ENCODE peak calls at places on chromosomes 11 and 22, in ten cellular contexts. One of them, this sample, is unnamed.

GRCh38 chr22:16917144-16918003 is 90.6 kb downstream of the GAB4 start:
- DNase-seq in breast epithelium: peak; percentile 60
- DNase-seq in fibroblast of mammary gland: peak; percentile 59
- DNase-seq in fibroblast of villous mesenchyme: peak; percentile 15
- DNase-seq in fibroblast of lung: peak; percentile 4
- DNase-seq in endothelial cell of umbilical vein: peak; percentile 70
- DNase-seq in Peyer's patch: peak; percentile 55
- DNase-seq in retinal pigment epithelial cell: no peak
- DNase-seq in aorta: peak; percentile 80
- DNase-seq in mesendoderm: peak; percentile 80
- DNase-seq in this sample: peak; percentile 8

GRCh38 chr11:35031869-35032268 is 107.1 kb upstream of the CD44 start:
- DNase-seq in breast epithelium: no peak
- DNase-seq in fibroblast of mammary gland: peak; percentile 65
- DNase-seq in fibroblast of villous mesenchyme: peak; percentile 65
- DNase-seq in fibroblast of lung: no peak
- DNase-seq in endothelial cell of umbilical vein: peak; percentile 20
- DNase-seq in Peyer's patch: no peak
- DNase-seq in retinal pigment epithelial cell: no peak
- DNase-seq in aorta: no peak
- DNase-seq in mesendoderm: peak; percentile 63
- DNase-seq in this sample: no peak

GRCh38 chr22:19519041-19519926 is 4.9 kb downstream of the CLDN5 start:
- DNase-seq in breast epithelium: no peak
- DNase-seq in fibroblast of mammary gland: no peak
- DNase-seq in fibroblast of villous mesenchyme: no peak
- DNase-seq in fibroblast of lung: no peak
- DNase-seq in endothelial cell of umbilical vein: no peak
- DNase-seq in Peyer's patch: peak; percentile 9
- DNase-seq in retinal pigment epithelial cell: no peak
- DNase-seq in aorta: peak; percentile 65
- DNase-seq in mesendoderm: no peak
- DNase-seq in this sample: no peak

GRCh38 chr11:133541331-133542095 is 9.2 kb upstream of the OPCML start:
- DNase-seq in breast epithelium: no peak
- DNase-seq in fibroblast of mammary gland: no peak
- DNase-seq in fibroblast of villous mesenchyme: no peak
- DNase-seq in fibroblast of lung: no peak
- DNase-seq in endothelial cell of umbilical vein: no peak
- DNase-seq in Peyer's patch: no peak
- DNase-seq in retinal pigment epithelial cell: no peak
- DNase-seq in aorta: no peak
- DNase-seq in mesendoderm: peak; percentile 92
- DNase-seq in this sample: no peak

GRCh38 chr11:10926801-10927200 is 68.9 kb upstream of the ZBED5 start:
- DNase-seq in breast epithelium: no peak
- DNase-seq in fibroblast of mammary gland: no peak
- DNase-seq in fibroblast of villous mesenchyme: no peak
- DNase-seq in fibroblast of lung: no peak
- DNase-seq in endothelial cell of umbilical vein: no peak
- DNase-seq in Peyer's patch: no peak
- DNase-seq in retinal pigment epithelial cell: no peak
- DNase-seq in aorta: no peak
- DNase-seq in mesendoderm: no peak
- DNase-seq in this sample: no peak

GRCh38 chr11:125494033-125494364 is 2.1 kb downstream of the FEZ1 start:
- DNase-seq in breast epithelium: no peak
- DNase-seq in fibroblast of mammary gland: no peak
- DNase-seq in fibroblast of villous mesenchyme: no peak
- DNase-seq in fibroblast of lung: peak; percentile 11
- DNase-seq in endothelial cell of umbilical vein: no peak
- DNase-seq in Peyer's patch: no peak
- DNase-seq in retinal pigment epithelial cell: no peak
- DNase-seq in aorta: no peak
- DNase-seq in mesendoderm: no peak
- DNase-seq in this sample: no peak

GRCh38 chr11:126307706-126308105 is 3.8 kb downstream of the DCPS start:
- DNase-seq in breast epithelium: no peak
- DNase-seq in fibroblast of mammary gland: peak; percentile 69
- DNase-seq in fibroblast of villous mesenchyme: peak; percentile 60
- DNase-seq in fibroblast of lung: peak; percentile 66
- DNase-seq in endothelial cell of umbilical vein: peak; percentile 49
- DNase-seq in Peyer's patch: no peak
- DNase-seq in retinal pigment epithelial cell: no peak
- DNase-seq in aorta: no peak
- DNase-seq in mesendoderm: peak; percentile 79
- DNase-seq in this sample: no peak

GRCh38 chr11:3171931-3172560 is 6.9 kb upstream of the OSBPL5 start:
- DNase-seq in breast epithelium: no peak
- DNase-seq in fibroblast of mammary gland: no peak
- DNase-seq in fibroblast of villous mesenchyme: no peak
- DNase-seq in fibroblast of lung: no peak
- DNase-seq in endothelial cell of umbilical vein: no peak
- DNase-seq in Peyer's patch: no peak
- DNase-seq in retinal pigment epithelial cell: no peak
- DNase-seq in aorta: peak; percentile 57
- DNase-seq in mesendoderm: no peak
- DNase-seq in this sample: no peak

GRCh38 chr11:20127671-20128527 is 32.4 kb downstream of the DBX1 start:
- DNase-seq in breast epithelium: peak; percentile 75
- DNase-seq in fibroblast of mammary gland: peak; percentile 64
- DNase-seq in fibroblast of villous mesenchyme: peak; percentile 68
- DNase-seq in fibroblast of lung: peak; percentile 72
- DNase-seq in endothelial cell of umbilical vein: peak; percentile 69
- DNase-seq in Peyer's patch: peak; percentile 58
- DNase-seq in retinal pigment epithelial cell: no peak
- DNase-seq in aorta: peak; percentile 92
- DNase-seq in mesendoderm: peak; percentile 81
- DNase-seq in this sample: peak; percentile 35

GRCh38 chr11:102849319-102849718 is 5.9 kb upstream of the MMP3 start:
- DNase-seq in breast epithelium: no peak
- DNase-seq in fibroblast of mammary gland: peak; percentile 74
- DNase-seq in fibroblast of villous mesenchyme: peak; percentile 64
- DNase-seq in fibroblast of lung: peak; percentile 25
- DNase-seq in endothelial cell of umbilical vein: no peak
- DNase-seq in Peyer's patch: no peak
- DNase-seq in retinal pigment epithelial cell: no peak
- DNase-seq in aorta: no peak
- DNase-seq in mesendoderm: no peak
- DNase-seq in this sample: no peak

GRCh38 chr11:14643697-14644395 is at the start of gene PDE3B:
- DNase-seq in breast epithelium: peak; percentile 51
- DNase-seq in fibroblast of mammary gland: peak; percentile 12
- DNase-seq in fibroblast of villous mesenchyme: peak; percentile 25
- DNase-seq in fibroblast of lung: peak; percentile 56
- DNase-seq in endothelial cell of umbilical vein: peak; percentile 35
- DNase-seq in Peyer's patch: peak; percentile 75
- DNase-seq in retinal pigment epithelial cell: no peak
- DNase-seq in aorta: peak; percentile 95
- DNase-seq in mesendoderm: peak; percentile 96
- DNase-seq in this sample: peak; percentile 48

GRCh38 chr11:14644396-14645246 is 1.0 kb downstream of the PDE3B start:
- DNase-seq in breast epithelium: no peak
- DNase-seq in fibroblast of mammary gland: no peak
- DNase-seq in fibroblast of villous mesenchyme: peak; percentile 20
- DNase-seq in fibroblast of lung: peak; percentile 31
- DNase-seq in endothelial cell of umbilical vein: peak; percentile 38
- DNase-seq in Peyer's patch: peak; percentile 32
- DNase-seq in retinal pigment epithelial cell: no peak
- DNase-seq in aorta: peak; percentile 81
- DNase-seq in mesendoderm: peak; percentile 75
- DNase-seq in this sample: peak; percentile 9

GRCh38 chr11:14642873-14643696 is 519 bp upstream of the PDE3B start:
- DNase-seq in breast epithelium: no peak
- DNase-seq in fibroblast of mammary gland: no peak
- DNase-seq in fibroblast of villous mesenchyme: no peak
- DNase-seq in fibroblast of lung: no peak
- DNase-seq in endothelial cell of umbilical vein: no peak
- DNase-seq in Peyer's patch: no peak
- DNase-seq in retinal pigment epithelial cell: no peak
- DNase-seq in aorta: no peak
- DNase-seq in mesendoderm: peak; percentile 21
- DNase-seq in this sample: no peak

GRCh38 chr11:14641801-14642200 is 1.8 kb upstream of the PDE3B start:
- DNase-seq in breast epithelium: no peak
- DNase-seq in fibroblast of mammary gland: no peak
- DNase-seq in fibroblast of villous mesenchyme: no peak
- DNase-seq in fibroblast of lung: no peak
- DNase-seq in endothelial cell of umbilical vein: no peak
- DNase-seq in Peyer's patch: no peak
- DNase-seq in retinal pigment epithelial cell: no peak
- DNase-seq in aorta: no peak
- DNase-seq in mesendoderm: no peak
- DNase-seq in this sample: no peak

GRCh38 chr11:14642453-14642852 is 1.2 kb upstream of the PDE3B start:
- DNase-seq in breast epithelium: no peak
- DNase-seq in fibroblast of mammary gland: no peak
- DNase-seq in fibroblast of villous mesenchyme: no peak
- DNase-seq in fibroblast of lung: no peak
- DNase-seq in endothelial cell of umbilical vein: no peak
- DNase-seq in Peyer's patch: no peak
- DNase-seq in retinal pigment epithelial cell: no peak
- DNase-seq in aorta: no peak
- DNase-seq in mesendoderm: no peak
- DNase-seq in this sample: no peak
- H3K4me3 ChIP-seq in breast epithelium: no peak overlapping the region
- H3K4me3 ChIP-seq in fibroblast of mammary gland: no peak overlapping the region
- H3K4me3 ChIP-seq in fibroblast of villous mesenchyme: no peak overlapping the region
- H3K4me3 ChIP-seq in fibroblast of lung: no peak overlapping the region
- H3K4me3 ChIP-seq in endothelial cell of umbilical vein: no peak overlapping the region
- H3K4me3 ChIP-seq in Peyer's patch: no peak overlapping the region
- H3K4me3 ChIP-seq in retinal pigment epithelial cell: no peak overlapping the region
- H3K4me3 ChIP-seq in aorta: no peak overlapping the region
- H3K4me3 ChIP-seq in mesendoderm: no peak overlapping the region
- H3K4me3 ChIP-seq in this sample: no peak overlapping the region

DNA sequence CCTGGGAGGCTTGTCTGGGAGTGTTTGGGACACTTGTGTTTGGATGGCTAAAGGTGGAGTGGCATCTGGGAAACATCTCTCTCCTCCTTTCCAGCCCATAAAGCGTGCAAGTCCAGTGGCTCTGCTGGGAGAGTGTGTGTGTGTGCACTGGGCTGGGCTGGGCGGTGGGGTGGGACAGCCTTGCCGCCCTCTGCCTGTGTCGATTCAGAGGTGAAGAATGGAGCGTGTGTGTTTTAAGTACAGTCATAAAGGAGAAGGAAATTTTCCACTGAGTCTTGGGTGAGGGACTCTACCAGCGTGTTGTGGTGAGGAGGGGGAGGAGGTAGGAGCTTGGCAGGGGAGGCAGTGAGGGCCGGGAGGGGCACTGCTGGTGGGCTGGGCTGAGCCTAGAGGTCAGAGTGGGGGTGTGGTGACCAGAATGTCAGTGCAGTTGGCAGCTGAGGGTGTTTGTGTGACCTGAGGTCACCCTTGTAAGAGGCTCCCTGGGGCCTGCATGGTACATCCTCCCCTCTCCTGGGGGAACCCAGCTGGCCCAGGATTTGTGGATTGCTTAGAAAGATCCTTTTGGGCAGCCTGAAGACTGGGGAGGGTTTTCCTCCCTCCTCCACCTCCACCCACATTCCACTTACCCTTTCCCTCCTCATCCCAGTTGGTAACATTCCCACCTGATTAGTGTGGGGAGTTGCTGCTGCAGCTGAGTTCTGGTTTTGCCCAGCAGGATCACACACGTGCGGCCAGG is 1.7 kb downstream of the TIMP3 start:
- DNase-seq in breast epithelium: no peak
- DNase-seq in fibroblast of mammary gland: peak; percentile 68
- DNase-seq in fibroblast of villous mesenchyme: peak; percentile 63
- DNase-seq in fibroblast of lung: peak; percentile 33
- DNase-seq in endothelial cell of umbilical vein: no peak
- DNase-seq in Peyer's patch: no peak
- DNase-seq in retinal pigment epithelial cell: no peak
- DNase-seq in aorta: peak; percentile 82
- DNase-seq in mesendoderm: peak; percentile 65
- DNase-seq in this sample: no peak
- H3K4me3 ChIP-seq in breast epithelium: peak overlapping the region; percentile 78
- H3K4me3 ChIP-seq in fibroblast of mammary gland: peak overlapping the region; percentile 81
- H3K4me3 ChIP-seq in fibroblast of villous mesenchyme: peak overlapping the region; percentile 80
- H3K4me3 ChIP-seq in fibroblast of lung: peak overlapping the region; percentile 80
- H3K4me3 ChIP-seq in endothelial cell of umbilical vein: no peak overlapping the region
- H3K4me3 ChIP-seq in Peyer's patch: peak overlapping the region; percentile 64
- H3K4me3 ChIP-seq in retinal pigment epithelial cell: peak overlapping the region; percentile 100
- H3K4me3 ChIP-seq in aorta: peak overlapping the region; percentile 38
- H3K4me3 ChIP-seq in mesendoderm: no peak overlapping the region
- H3K4me3 ChIP-seq in this sample: no peak overlapping the region

GRCh38 chr11:43557553-43558031 is 122.9 kb upstream of the HSD17B12 start:
- DNase-seq in breast epithelium: no peak
- DNase-seq in fibroblast of mammary gland: no peak
- DNase-seq in fibroblast of villous mesenchyme: no peak
- DNase-seq in fibroblast of lung: peak; percentile 22
- DNase-seq in endothelial cell of umbilical vein: no peak
- DNase-seq in Peyer's patch: no peak
- DNase-seq in retinal pigment epithelial cell: no peak
- DNase-seq in aorta: no peak
- DNase-seq in mesendoderm: peak; percentile 68
- DNase-seq in this sample: no peak
- H3K4me3 ChIP-seq in breast epithelium: no peak overlapping the region
- H3K4me3 ChIP-seq in fibroblast of mammary gland: no peak overlapping the region
- H3K4me3 ChIP-seq in fibroblast of villous mesenchyme: no peak overlapping the region
- H3K4me3 ChIP-seq in fibroblast of lung: no peak overlapping the region
- H3K4me3 ChIP-seq in endothelial cell of umbilical vein: no peak overlapping the region
- H3K4me3 ChIP-seq in Peyer's patch: no peak overlapping the region
- H3K4me3 ChIP-seq in retinal pigment epithelial cell: no peak overlapping the region
- H3K4me3 ChIP-seq in aorta: no peak overlapping the region
- H3K4me3 ChIP-seq in mesendoderm: no peak overlapping the region
- H3K4me3 ChIP-seq in this sample: no peak overlapping the region

GRCh38 chr22:45933503-45934167 is 43.3 kb downstream of the WNT7B start:
- DNase-seq in breast epithelium: no peak
- DNase-seq in fibroblast of mammary gland: no peak
- DNase-seq in fibroblast of villous mesenchyme: no peak
- DNase-seq in fibroblast of lung: no peak
- DNase-seq in endothelial cell of umbilical vein: no peak
- DNase-seq in Peyer's patch: no peak
- DNase-seq in retinal pigment epithelial cell: no peak
- DNase-seq in aorta: no peak
- DNase-seq in mesendoderm: no peak
- DNase-seq in this sample: no peak

GRCh38 chr22:45935573-45935972 is 41.4 kb downstream of the WNT7B start:
- DNase-seq in breast epithelium: no peak
- DNase-seq in fibroblast of mammary gland: no peak
- DNase-seq in fibroblast of villous mesenchyme: no peak
- DNase-seq in fibroblast of lung: no peak
- DNase-seq in endothelial cell of umbilical vein: no peak
- DNase-seq in Peyer's patch: no peak
- DNase-seq in retinal pigment epithelial cell: no peak
- DNase-seq in aorta: no peak
- DNase-seq in mesendoderm: no peak
- DNase-seq in this sample: no peak

GRCh38 chr22:45934168-45934564 is 42.8 kb downstream of the WNT7B start:
- DNase-seq in breast epithelium: no peak
- DNase-seq in fibroblast of mammary gland: no peak
- DNase-seq in fibroblast of villous mesenchyme: no peak
- DNase-seq in fibroblast of lung: no peak
- DNase-seq in endothelial cell of umbilical vein: no peak
- DNase-seq in Peyer's patch: no peak
- DNase-seq in retinal pigment epithelial cell: no peak
- DNase-seq in aorta: no peak
- DNase-seq in mesendoderm: no peak
- DNase-seq in this sample: no peak

GRCh38 chr22:45932066-45932465 is 44.9 kb downstream of the WNT7B start:
- DNase-seq in breast epithelium: no peak
- DNase-seq in fibroblast of mammary gland: peak; percentile 17
- DNase-seq in fibroblast of villous mesenchyme: no peak
- DNase-seq in fibroblast of lung: no peak
- DNase-seq in endothelial cell of umbilical vein: no peak
- DNase-seq in Peyer's patch: no peak
- DNase-seq in retinal pigment epithelial cell: peak; percentile 6
- DNase-seq in aorta: no peak
- DNase-seq in mesendoderm: no peak
- DNase-seq in this sample: no peak

GRCh38 chr22:45934659-45935341 is 42.2 kb downstream of the WNT7B start:
- DNase-seq in breast epithelium: peak; percentile 62
- DNase-seq in fibroblast of mammary gland: peak; percentile 92
- DNase-seq in fibroblast of villous mesenchyme: peak; percentile 51
- DNase-seq in fibroblast of lung: peak; percentile 40
- DNase-seq in endothelial cell of umbilical vein: no peak
- DNase-seq in Peyer's patch: no peak
- DNase-seq in retinal pigment epithelial cell: peak; percentile 75
- DNase-seq in aorta: peak; percentile 84
- DNase-seq in mesendoderm: no peak
- DNase-seq in this sample: no peak
- H3K4me3 ChIP-seq in breast epithelium: peak overlapping the region; percentile 16
- H3K4me3 ChIP-seq in fibroblast of mammary gland: no peak overlapping the region
- H3K4me3 ChIP-seq in fibroblast of villous mesenchyme: no peak overlapping the region
- H3K4me3 ChIP-seq in fibroblast of lung: no peak overlapping the region
- H3K4me3 ChIP-seq in endothelial cell of umbilical vein: no peak overlapping the region
- H3K4me3 ChIP-seq in Peyer's patch: no peak overlapping the region
- H3K4me3 ChIP-seq in retinal pigment epithelial cell: peak overlapping the region; percentile 19
- H3K4me3 ChIP-seq in aorta: no peak overlapping the region
- H3K4me3 ChIP-seq in mesendoderm: no peak overlapping the region
- H3K4me3 ChIP-seq in this sample: no peak overlapping the region

This sample was measured in effector memory CD4-positive, alpha-beta T cell.